ENCODE peak calls at places on chromosomes 16 and 17, in five cellular contexts. M is activated naive CD4-positive, alpha-beta T cell; Z is NCI-H345; N is hepatic stellate cell; L is GM03348. Y is an unnamed sample.

GRCh38 chr16:57501492-57501891 is 15.2 kb upstream of the DOK4 start:
- DNase-seq in M (no peak), Z (no peak), N (no peak), L (no peak), Y (no peak)

GRCh38 chr16:51666821-51667220 is 515.8 kb upstream of the SALL1 start:
- DNase-seq in M (no peak), Z (no peak), N (no peak), L (no peak), Y (no peak)

GRCh38 chr17:63450551-63450950 is 4.4 kb upstream of the CYB561 start:
- DNase-seq in M (no peak), Z (no peak), N (no peak), L (no peak), Y (no peak)

GRCh38 chr17:74417178-74418045 is 14.5 kb upstream of the GPRC5C start:
- DNase-seq in M (no peak), Z (no peak), N (no peak), L (no peak), Y (peak)

GRCh38 chr17:933168-934083 is 46.1 kb downstream of the NXN start:
- DNase-seq in M (no peak), Z (no peak), N (peak), L (peak), Y (no peak)

GRCh38 chr17:80822700-80823410 is 168.8 kb upstream of the CHMP6 start:
- DNase-seq in M (no peak), Z (no peak), N (no peak), L (no peak), Y (no peak)

GRCh38 chr16:3193221-3194212 is 5.5 kb downstream of the OR1F1 start:
- DNase-seq in M (no peak), Z (no peak), N (no peak), L (no peak), Y (no peak)

GRCh38 chr16:1779741-1780676 is 2.4 kb downstream of the SPSB3 start:
- DNase-seq in M (no peak), Z (no peak), N (no peak), L (no peak), Y (no peak)

GRCh38 chr16:30990105-30990504 is 5.1 kb downstream of the HSD3B7 start:
- DNase-seq in M (no peak), Z (no peak), N (no peak), L (no peak), Y (no peak)

GRCh38 chr16:66954097-66954659 is 6.9 kb upstream of the CES3 start:
- DNase-seq in M (peak), Z (peak), N (peak), L (peak), Y (peak)

GRCh38 chr17:62626719-62627218 is 701 bp upstream of the MRC2 start:
- DNase-seq in M (no peak), Z (no peak), N (peak), L (peak), Y (no peak)

GRCh38 chr16:86642084-86642483 is 63.7 kb downstream of the FOXL1 start:
- DNase-seq in M (no peak), Z (no peak), N (no peak), L (no peak), Y (no peak)

GRCh38 chr17:46901291-46901690 is 21.7 kb upstream of the GOSR2 start:
- DNase-seq in M (no peak), Z (no peak), N (no peak), L (no peak), Y (no peak)

Y was measured in G401.